ENCODE peak calls at places on chromosomes 7 and 10, in ten cellular contexts. K, F, X, Q, E, P, H, C, U and G are unnamed samples.

GRCh38 chr7:26625286-26625685 is 239.1 kb downstream of the SKAP2 start:
- DNase-seq in E (no peak), F (no peak), U (no peak), H (no peak), X (no peak), K (no peak), Q (no peak), C (no peak), P (no peak), G (no peak)

GRCh38 chr10:9222917-9223316 is 1168.4 kb downstream of the GATA3 start:
- DNase-seq in Q (no peak), U (peak; percentile 47), E (peak; percentile 7), K (no peak), H (peak; percentile 54), X (no peak), P (no peak), C (no peak), F (no peak), G (no peak)

GRCh38 chr10:80598951-80599350 is 61.2 kb downstream of the SH2D4B start:
- DNase-seq in Q (no peak), K (no peak), X (no peak), H (no peak), P (no peak), U (no peak), F (no peak), E (no peak), C (no peak), G (no peak)

GRCh38 chr7:156962897-156963296 is 13.4 kb downstream of the NOM1 start:
- DNase-seq in F (no peak), E (no peak), H (no peak), K (no peak), U (no peak), X (no peak), P (no peak), C (no peak), Q (no peak), G (no peak)

GRCh38 chr7:105654994-105655900 is 74.0 kb upstream of the EFCAB10 start:
- DNase-seq in E (peak; percentile 72), Q (peak; percentile 70), X (peak; percentile 21), P (no peak), H (peak; percentile 38), K (no peak), C (peak; percentile 87), F (no peak), U (peak; percentile 21), G (no peak)

GRCh38 chr10:121598261-121599249 is at the start of gene FGFR2:
- DNase-seq in E (peak; percentile 54), C (peak; percentile 81), P (peak; percentile 78), H (peak; percentile 47), K (peak; percentile 83), X (no peak), Q (peak; percentile 75), U (peak; percentile 46), F (peak; percentile 63), G (no peak)

GRCh38 chr7:25288536-25289283 is 60.4 kb upstream of the NPVF start:
- DNase-seq in K (no peak), Q (no peak), C (no peak), X (no peak), F (no peak), E (no peak), H (no peak), P (no peak), U (no peak), G (no peak)

GRCh38 chr7:129591868-129592267 is 19.7 kb upstream of the NRF1 start:
- DNase-seq in Q (no peak), C (no peak), X (no peak), F (no peak), P (no peak), E (no peak), K (no peak), H (peak; percentile 17), U (no peak), G (no peak)

GRCh38 chr7:12493407-12493806 is 77.1 kb upstream of the SCIN start:
- DNase-seq in F (no peak), P (no peak), C (no peak), U (peak; percentile 10), X (no peak), K (no peak), Q (no peak), H (no peak), E (peak; percentile 24), G (no peak)

GRCh38 chr10:116470768-116471415 is 43.2 kb downstream of the PNLIPRP3 start:
- DNase-seq in F (no peak), E (peak; percentile 2), P (no peak), K (peak; percentile 55), H (peak; percentile 8), Q (peak; percentile 62), U (no peak), C (no peak), X (no peak), G (no peak)

GRCh38 chr7:74069790-74070618 is 13.6 kb upstream of the LIMK1 start:
- DNase-seq in Q (no peak), U (no peak), K (no peak), P (no peak), H (no peak), X (no peak), F (no peak), C (no peak), E (no peak), G (no peak)

GRCh38 chr10:62050941-62051433 is 149.5 kb downstream of the ARID5B start:
- DNase-seq in U (peak; percentile 93), F (peak; percentile 68), Q (no peak), H (peak; percentile 91), C (peak; percentile 66), X (peak; percentile 66), K (no peak), E (peak; percentile 94), P (peak; percentile 67), G (peak; percentile 83)

DNA sequence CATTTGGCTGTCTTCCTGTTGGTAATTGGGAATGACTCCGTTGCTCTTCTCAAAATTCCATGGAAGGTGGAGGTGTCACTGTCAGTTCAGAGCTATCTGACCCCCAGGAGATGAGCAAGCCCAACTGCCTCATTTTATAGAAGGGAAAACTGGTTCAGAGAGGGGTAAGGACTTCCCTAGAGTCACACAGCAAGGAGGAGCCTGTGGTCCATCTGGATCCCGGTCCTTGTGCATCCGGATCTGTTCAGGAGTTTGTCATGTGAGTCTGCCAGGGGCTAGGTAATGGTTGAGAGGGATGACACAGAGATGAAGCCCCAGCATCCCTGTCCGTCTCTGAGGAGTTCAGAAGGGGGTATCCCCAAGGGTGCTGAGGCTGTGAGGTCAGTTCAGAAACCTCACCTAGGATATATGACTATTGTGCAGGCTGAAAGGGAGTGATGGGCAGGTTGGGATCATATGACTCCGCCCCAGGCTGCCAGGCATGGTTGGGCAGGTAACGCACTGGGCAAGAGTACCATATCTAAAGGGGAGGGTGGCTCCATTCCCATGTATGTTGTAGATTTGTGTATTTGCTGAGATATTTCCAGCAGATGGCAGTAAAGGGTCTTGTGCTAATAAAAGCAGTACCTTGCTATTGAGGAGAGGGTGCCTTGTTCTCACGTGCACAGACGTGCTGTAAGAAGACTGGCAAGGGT is 16.0 kb upstream of the SLC29A3 start:
- DNase-seq in X (no peak), E (peak; percentile 81), H (peak; percentile 56), K (no peak), U (no peak), P (no peak), C (no peak), Q (no peak), F (peak; percentile 33), G (no peak)
- TF ChIP-seq CTCF in X (peak; percentile 57), E (peak; percentile 63), H (peak; percentile 54), K (peak; percentile 67), U (peak; percentile 41), P (peak; percentile 32), C (peak; percentile 52), Q (peak; percentile 20), F (peak; percentile 31), G (peak; percentile 74)

GRCh38 chr10:97066877-97067555 is 118.7 kb downstream of the SLIT1 start:
- DNase-seq in Q (no peak), X (no peak), F (no peak), K (no peak), P (peak; percentile 45), E (no peak), U (no peak), C (no peak), H (no peak), G (no peak)
- TF ChIP-seq CTCF in Q (no peak), X (no peak), F (no peak), K (no peak), P (no peak), E (no peak), U (no peak), C (no peak), H (no peak), G (no peak)

GRCh38 chr10:6408799-6409198 is 171.3 kb downstream of the PRKCQ start:
- DNase-seq in P (no peak), Q (no peak), X (no peak), H (no peak), K (no peak), C (no peak), F (no peak), E (no peak), U (no peak), G (no peak)
- TF ChIP-seq CTCF in P (peak; percentile 16), Q (no peak), X (peak; percentile 37), H (no peak), K (no peak), C (no peak), F (no peak), E (peak; percentile 37), U (peak; percentile 5), G (peak; percentile 8)

DNA sequence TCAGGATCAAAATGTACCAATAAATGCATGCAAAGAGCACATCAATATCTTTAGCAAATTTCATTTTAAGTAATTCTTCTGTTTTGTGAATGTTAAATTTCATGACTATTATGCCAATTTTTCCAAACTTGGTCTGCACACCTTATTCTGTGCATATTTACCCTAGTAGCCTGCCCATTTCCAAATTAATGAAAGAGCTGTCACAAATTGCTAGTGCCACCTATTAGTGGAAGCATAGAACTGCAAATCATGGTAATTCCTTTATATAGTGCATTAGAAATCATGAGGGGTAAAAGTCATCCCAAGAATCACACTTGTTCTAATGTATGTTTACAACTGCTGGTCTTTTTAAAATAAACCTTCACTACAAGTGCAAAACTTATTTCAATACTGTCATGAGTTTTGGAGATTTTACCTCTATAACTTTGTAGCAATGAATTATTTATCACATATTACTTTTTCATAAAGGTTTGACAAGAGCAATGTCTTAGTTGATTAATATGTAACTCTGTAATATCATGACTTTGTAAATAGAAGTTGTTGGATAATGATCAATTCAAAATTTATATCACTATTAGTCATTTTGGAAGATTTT is 5.7 kb downstream of the SEMA3A start:
- DNase-seq in C (no peak), P (no peak), K (no peak), U (no peak), E (peak; percentile 64), Q (no peak), X (no peak), F (no peak), H (no peak), G (no peak)
- TF ChIP-seq CTCF in C (no peak), P (no peak), K (peak; percentile 24), U (peak; percentile 47), E (peak; percentile 64), Q (no peak), X (peak; percentile 51), F (no peak), H (peak; percentile 55), G (peak; percentile 34)

DNA sequence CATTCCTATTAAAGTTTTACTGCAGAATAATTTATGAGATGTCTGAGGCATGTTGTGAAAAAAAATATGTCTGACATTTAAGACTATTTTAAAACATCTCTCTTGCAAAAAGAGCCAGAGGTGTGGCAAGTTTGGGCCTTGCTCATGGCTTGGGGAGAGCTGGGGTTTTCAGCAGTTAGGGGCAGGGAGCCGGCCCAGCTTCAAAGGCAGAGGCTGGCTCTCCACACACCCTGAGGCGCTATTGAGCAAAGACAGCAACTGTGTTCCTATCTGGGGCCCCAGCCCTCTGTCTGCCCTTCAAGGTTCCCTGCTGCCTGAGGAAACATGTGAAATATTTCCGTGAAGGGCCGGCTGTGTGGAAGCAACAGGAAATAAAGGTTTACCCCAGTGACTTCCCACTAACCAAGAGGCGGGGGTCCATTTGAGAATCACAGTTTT is 94.0 kb downstream of the SORBS1 start:
- DNase-seq in C (peak; percentile 78), P (peak; percentile 58), K (no peak), F (peak; percentile 37), E (peak; percentile 91), X (no peak), H (peak; percentile 15), U (no peak), Q (peak; percentile 57), G (no peak)
- TF ChIP-seq CTCF in C (peak; percentile 28), P (peak; percentile 18), K (no peak), F (no peak), E (peak; percentile 57), X (no peak), H (no peak), U (no peak), Q (no peak), G (no peak)